ENCODE peak calls at places on chromosomes 5 and 9, in eight cellular contexts. J is PC-9, O is H1, M is A549, Z is osteoblast, X is left lung, H is ovary, F is heart right ventricle. V is an unnamed sample. For H3K4me1, the result is how much of the 10 kb centered on the place peaks cover.

GRCh38 chr9:27162045-27162444 is 53.0 kb downstream of the TEK start:
- DNase-seq in J (no peak), Z (peak), X (no peak), F (no peak), H (no peak), O (no peak), M (no peak), V (no peak)

GRCh38 chr5:171418316-171418981 is 998 bp upstream of the FGF18 start:
- DNase-seq in Z (peak), F (peak), X (peak), O (peak), J (peak), M (peak), H (peak), V (peak)

GRCh38 chr5:23026252-23027170 is 173.4 kb upstream of the CDH12 start:
- DNase-seq in Z (no peak), F (no peak), H (no peak), J (no peak), O (no peak), M (no peak), X (no peak), V (no peak)

GRCh38 chr9:113953541-113953940 is 77.4 kb downstream of the ZNF618 start:
- DNase-seq in Z (no peak), F (no peak), J (no peak), H (no peak), M (no peak), O (no peak), X (no peak), V (no peak)

GRCh38 chr9:1701113-1701512 is 314.0 kb upstream of the SMARCA2 start:
- DNase-seq in F (no peak), O (no peak), M (peak), X (no peak), H (no peak), J (no peak), Z (no peak), V (no peak)

GRCh38 chr5:32760091-32760509 is 49.0 kb downstream of the NPR3 start:
- DNase-seq in J (peak), Z (peak), F (no peak), M (peak), O (no peak), H (no peak), X (no peak), V (no peak)

GRCh38 chr5:39714036-39714698 is 289.4 kb upstream of the DAB2 start:
- DNase-seq in H (no peak), J (peak), O (no peak), X (no peak), F (no peak), Z (peak), M (peak), V (peak)

GRCh38 chr9:137194388-137194787 is 5.9 kb downstream of the SSNA1 start:
- DNase-seq in J (no peak), H (no peak), O (no peak), X (no peak), Z (no peak), M (no peak), F (peak), V (no peak)

GRCh38 chr5:74326571-74327338 is 313.8 kb downstream of the ENC1 start:
- DNase-seq in J (peak), H (no peak), F (no peak), Z (peak), O (no peak), M (peak), X (no peak), V (peak)

GRCh38 chr9:80326105-80326504 is 754.3 kb downstream of the TLE4 start:
- DNase-seq in M (no peak), O (no peak), Z (no peak), F (no peak), X (no peak), J (no peak), H (no peak), V (no peak)

GRCh38 chr9:93081931-93082330 is 14.1 kb upstream of the CARD19 start:
- DNase-seq in X (no peak), Z (peak), H (no peak), J (no peak), F (no peak), O (no peak), M (no peak), V (no peak)

GRCh38 chr5:130213607-130214006 is 309.3 kb downstream of the CHSY3 start:
- DNase-seq in H (no peak), X (no peak), O (no peak), Z (no peak), M (no peak), J (no peak), F (no peak), V (peak)

GRCh38 chr9:76213751-76214150 is 180.5 kb downstream of the RFK start:
- DNase-seq in J (no peak), O (no peak), X (no peak), H (no peak), Z (no peak), M (no peak), F (no peak), V (no peak)

GRCh38 chr5:124755565-124755964 is 9.1 kb upstream of the ZNF608 start:
- DNase-seq in X (no peak), H (no peak), J (no peak), Z (peak), O (no peak), M (peak), F (no peak), V (no peak)

GRCh38 chr5:73818357-73818756 is 192.4 kb downstream of the ARHGEF28 start:
- DNase-seq in H (no peak), Z (no peak), J (peak), X (no peak), F (no peak), O (no peak), M (no peak), V (no peak)

GRCh38 chr5:172692451-172692850 is 51.4 kb downstream of the NEURL1B start:
- DNase-seq in O (no peak), J (no peak), X (no peak), F (no peak), Z (peak), M (no peak), H (peak), V (no peak)

GRCh38 chr5:2487152-2487763 is 264.2 kb downstream of the IRX2 start:
- DNase-seq in F (no peak), O (no peak), M (no peak), Z (no peak), J (no peak), H (no peak), X (no peak), V (no peak)

GRCh38 chr5:35881758-35882157 is 25.1 kb downstream of the IL7R start:
- DNase-seq in F (no peak), X (no peak), H (no peak), M (no peak), J (no peak), O (no peak), Z (no peak), V (no peak)

GRCh38 chr5:157563373-157564148 is 12.0 kb downstream of the ADAM19 start:
- DNase-seq in Z (peak), F (peak), O (no peak), X (no peak), J (peak), M (no peak), H (peak), V (no peak)

GRCh38 chr9:3736186-3736585 is 210.4 kb upstream of the RFX3 start:
- DNase-seq in M (no peak), F (no peak), J (no peak), X (no peak), Z (no peak), O (no peak), H (no peak), V (no peak)

GRCh38 chr9:15927131-15927530 is 374.3 kb downstream of the CCDC171 start:
- DNase-seq in J (no peak), Z (no peak), X (no peak), H (no peak), F (no peak), O (no peak), M (no peak), V (peak)

GRCh38 chr9:120876842-120877240 is at the start of gene PHF19:
- DNase-seq in Z (peak), F (peak), J (no peak), O (no peak), H (peak), X (peak), M (peak), V (no peak)

GRCh38 chr9:97980918-97981827 is 2.0 kb upstream of the ANP32B start:
- DNase-seq in Z (peak), X (no peak), J (no peak), M (no peak), F (peak), O (no peak), H (no peak), V (no peak)

GRCh38 chr5:154301726-154302125 is 111.2 kb downstream of the GALNT10 start:
- DNase-seq in O (no peak), X (no peak), H (no peak), Z (no peak), J (no peak), F (no peak), M (no peak), V (no peak)
- H3K4me3 ChIP-seq in O (no peak), X (no peak), H (no peak), Z (no peak), J (no peak), F (no peak), M (no peak), V (no peak)

GRCh38 chr5:180621311-180621710 is 28.1 kb downstream of the FLT4 start:
- DNase-seq in J (no peak), O (no peak), M (no peak), H (no peak), F (no peak), Z (no peak), X (no peak), V (no peak)
- TF ChIP-seq CTCF in J (no peak), O (no peak), M (no peak), H (no peak), F (no peak), Z (no peak), X (no peak), V (no peak)

DNA sequence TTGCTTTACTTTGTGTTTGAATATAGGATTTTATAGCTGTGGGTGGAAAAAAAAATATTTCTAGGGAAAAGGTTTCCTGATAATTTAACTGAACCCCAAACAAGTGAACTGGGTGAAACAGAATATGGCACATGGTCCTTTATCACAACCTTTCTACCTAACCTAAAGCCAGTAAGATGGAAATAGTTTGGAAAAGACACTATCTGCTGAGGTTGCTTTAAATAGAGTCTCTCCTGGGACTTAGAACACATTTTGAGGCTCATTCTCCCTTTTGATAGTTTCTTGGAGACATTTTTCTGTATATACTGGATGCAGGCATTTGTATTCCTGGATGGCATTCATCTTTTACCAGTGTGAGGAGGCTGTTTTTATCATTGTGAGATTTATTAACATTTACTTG is 39.4 kb downstream of the BASP1 start:
- DNase-seq in Z (no peak), F (no peak), X (no peak), H (no peak), M (no peak), O (no peak), J (no peak), V (no peak)
- H3K4me1 ChIP-seq in Z (half or more), F (under half), X (under half), H (under half), M (half or more), O (under half), J (half or more), V (under half)

GRCh38 chr5:151092750-151093149 is 11.9 kb upstream of the TNIP1 start:
- DNase-seq in X (peak), Z (peak), J (peak), O (no peak), F (no peak), M (no peak), H (no peak), V (peak)

GRCh38 chr5:151093476-151093889 is 12.6 kb upstream of the TNIP1 start:
- DNase-seq in H (no peak), O (no peak), X (no peak), M (peak), F (no peak), Z (peak), J (peak), V (no peak)

GRCh38 chr5:151094861-151095260 is 14.0 kb upstream of the TNIP1 start:
- DNase-seq in J (no peak), X (no peak), F (no peak), H (no peak), Z (no peak), M (no peak), O (no peak), V (peak)

GRCh38 chr5:151095341-151096000 is 14.6 kb upstream of the TNIP1 start:
- DNase-seq in Z (no peak), J (no peak), X (no peak), F (peak), O (no peak), M (peak), H (peak), V (peak)

GRCh38 chr5:151094054-151094858 is 13.4 kb upstream of the TNIP1 start:
- DNase-seq in X (peak), Z (no peak), O (no peak), J (peak), M (peak), H (no peak), F (no peak), V (no peak)
- H3K4me3 ChIP-seq in X (no peak), Z (peak), O (no peak), J (peak), M (no peak), H (no peak), F (no peak), V (no peak)

DNA sequence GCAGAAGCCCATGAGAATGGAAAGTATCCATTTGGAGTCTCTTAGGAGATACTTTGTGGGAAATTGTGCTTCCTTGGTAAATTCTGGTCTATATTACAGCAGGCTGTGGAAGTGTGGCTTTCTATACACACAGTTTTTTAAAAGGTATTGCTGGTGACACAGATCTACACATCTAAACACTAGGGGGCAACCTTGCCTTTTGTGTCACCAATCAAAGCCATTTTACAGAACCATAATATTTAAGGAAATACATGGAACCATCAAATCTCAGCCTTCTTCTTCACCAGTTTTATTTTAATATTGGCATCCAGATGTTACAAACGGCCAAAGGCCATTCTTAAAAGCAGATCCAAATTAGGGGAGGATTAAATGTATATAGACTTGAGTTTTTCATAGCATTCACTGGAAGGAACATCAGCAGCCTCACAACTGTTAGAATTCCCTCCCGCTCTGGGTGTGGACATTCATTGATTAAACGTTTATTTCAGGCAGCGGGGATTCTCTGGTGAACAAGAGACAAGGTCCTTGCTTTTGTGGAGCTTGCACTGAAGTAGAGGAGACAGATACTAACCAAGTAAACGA is 132.5 kb upstream of the EPB41L4A start:
- DNase-seq in Z (no peak), J (no peak), H (no peak), M (peak), X (no peak), F (no peak), O (no peak), V (peak)
- TF ChIP-seq CTCF in Z (peak), J (peak), H (peak), M (peak), X (peak), F (peak), O (peak), V (peak)

DNA sequence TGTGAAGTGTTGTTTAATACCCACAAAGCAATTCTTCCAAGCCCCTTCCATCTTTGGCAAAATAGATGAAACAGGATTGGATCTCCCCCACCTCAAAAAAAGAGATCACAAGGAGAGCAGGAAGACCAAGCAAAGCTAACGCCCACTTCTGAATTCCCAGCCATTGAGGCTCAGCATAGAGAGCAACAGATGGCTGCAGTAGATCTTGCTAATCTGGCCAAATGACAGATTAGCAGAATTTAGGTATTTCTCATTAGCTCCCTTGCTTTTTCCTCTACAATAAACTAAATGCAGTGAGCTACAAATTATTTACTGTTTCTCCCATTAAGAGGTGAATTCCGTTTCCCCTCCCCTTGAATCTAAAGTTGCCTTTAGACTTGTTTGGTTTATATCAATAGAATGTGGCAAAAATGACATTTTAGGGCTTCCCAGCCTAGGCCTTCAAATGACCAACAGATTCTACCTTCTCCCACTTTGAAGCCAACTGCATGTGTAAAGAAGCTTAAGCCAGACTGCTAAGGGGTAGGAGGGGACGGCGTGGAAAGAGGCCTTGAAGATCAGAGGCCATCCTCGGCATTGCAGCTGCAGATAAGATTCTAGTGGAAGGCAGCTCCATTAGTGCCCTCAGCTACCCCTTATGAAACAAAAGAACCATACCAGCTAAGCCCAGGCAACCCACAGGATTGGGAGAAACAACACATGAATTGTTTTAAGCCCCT is 56.8 kb upstream of the CPEB4 start:
- DNase-seq in H (no peak), Z (no peak), J (no peak), F (no peak), O (no peak), M (peak), X (no peak), V (no peak)
- H3K4me1 ChIP-seq in H (under half), Z (under half), J (under half), F (under half), O (under half), M (under half), X (half or more), V (under half)

GRCh38 chr9:126325779-126326178 is 850 bp upstream of the MVB12B start:
- DNase-seq in F (no peak), O (no peak), H (no peak), X (no peak), Z (peak), M (no peak), J (no peak), V (no peak)
- H3K4me3 ChIP-seq in F (no peak), O (peak), H (peak), X (no peak), Z (peak), M (peak), J (no peak), V (peak)

DNA sequence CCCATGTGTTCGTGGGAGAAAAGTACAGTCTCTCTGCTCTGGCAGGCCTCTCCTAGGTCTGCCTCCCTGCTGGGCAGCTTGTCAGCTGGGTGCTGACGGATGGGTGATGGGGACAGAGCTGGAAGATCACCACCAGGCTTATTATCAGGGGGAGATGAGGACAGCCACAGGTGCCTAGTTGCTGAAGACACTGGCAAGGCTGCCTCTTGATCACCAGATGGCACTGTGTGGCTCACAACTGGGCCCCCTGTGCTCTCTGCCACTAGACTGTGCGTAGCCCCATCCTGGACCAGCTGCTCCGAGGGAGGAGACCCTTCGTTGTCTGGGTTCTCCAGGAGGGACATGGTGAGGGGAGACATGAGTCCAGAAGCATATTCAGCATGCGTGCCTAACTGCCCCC is 73.0 kb downstream of the KIF24 start:
- DNase-seq in X (no peak), M (no peak), H (no peak), O (no peak), Z (no peak), F (no peak), J (no peak), V (no peak)
- TF ChIP-seq CTCF in X (no peak), M (no peak), H (no peak), O (peak), Z (no peak), F (no peak), J (no peak), V (no peak)

V was measured in cardiac muscle cell.